ENCODE peak calls at places on chromosome 20, in eight cellular contexts. U is endothelial cell, Q is H7, O is brain microvascular endothelial cell, C is cardiac muscle cell, D is heart right ventricle, F is foreskin melanocyte, G is NB4. H is an unnamed sample.

GRCh38 chr20:38221041-38221589 is 39.4 kb downstream of the KIAA1755 start:
- DNase-seq in U (peak), Q (peak), O (no peak), C (peak), D (peak), F (peak), G (peak), H (peak)

GRCh38 chr20:2298116-2298515 is 2.3 kb downstream of the TGM3 start:
- DNase-seq in U (no peak), Q (no peak), O (no peak), C (no peak), D (no peak), F (no peak), G (no peak), H (no peak)

GRCh38 chr20:1313236-1313964 is 15.5 kb downstream of the SDCBP2 start:
- DNase-seq in U (peak), Q (peak), O (peak), C (peak), D (peak), F (peak), G (peak), H (peak)

GRCh38 chr20:4488407-4489339 is 233.0 kb upstream of the PRND start:
- DNase-seq in U (no peak), Q (no peak), O (peak), C (peak), D (no peak), F (no peak), G (no peak), H (no peak)

GRCh38 chr20:56091635-56092180 is 86.4 kb upstream of the CBLN4 start:
- DNase-seq in U (no peak), Q (no peak), O (no peak), C (no peak), D (no peak), F (peak), G (peak), H (no peak)

GRCh38 chr20:32763202-32763999 is 1.2 kb downstream of the DNMT3B start:
- DNase-seq in U (no peak), Q (peak), O (no peak), C (no peak), D (peak), F (no peak), G (peak), H (no peak)

GRCh38 chr20:53599910-53600632 is 6.4 kb upstream of the ZNF217 start:
- DNase-seq in U (no peak), Q (no peak), O (no peak), C (no peak), D (no peak), F (no peak), G (no peak), H (no peak)

GRCh38 chr20:53070714-53071392 is 98.7 kb downstream of the TSHZ2 start:
- DNase-seq in U (no peak), Q (no peak), O (no peak), C (no peak), D (no peak), F (no peak), G (no peak), H (no peak)

GRCh38 chr20:5741089-5741488 is 9.1 kb upstream of the SHLD1 start:
- DNase-seq in U (no peak), Q (no peak), O (no peak), C (peak), D (no peak), F (no peak), G (no peak), H (no peak)

GRCh38 chr20:3330046-3330741 is 77.3 kb downstream of the DNAAF9 start:
- DNase-seq in U (no peak), Q (no peak), O (no peak), C (peak), D (no peak), F (no peak), G (peak), H (no peak)

GRCh38 chr20:675453-676314 is at the start of gene SCRT2:
- DNase-seq in U (peak), Q (peak), O (peak), C (peak), D (peak), F (no peak), G (peak), H (peak)

GRCh38 chr20:47503685-47504084 is 2.0 kb downstream of the NCOA3 start:
- DNase-seq in U (no peak), Q (no peak), O (no peak), C (no peak), D (no peak), F (no peak), G (peak), H (no peak)

H was measured in gastrocnemius medialis.